ENCODE peak calls at places on chromosomes 13 and 19, in eight cellular contexts. R is transverse colon, F is AG04450, Z is colonic mucosa, N is Peyer's patch, X is tibial artery, I is nephron progenitor cell, E is A549. J is an unnamed sample.
A peak's percentile ranks its signal among the peaks of the same experiment; 100 is the strongest.

GRCh38 chr19:7074705-7075282 is 5.3 kb downstream of the ZNF557 start:
- DNase-seq in N (no peak), R (no peak), Z (peak; percentile 6), F (no peak), I (no peak), X (no peak), E (no peak), J (no peak)

GRCh38 chr19:6678690-6679109 is 8.7 kb upstream of the TNFSF14 start:
- DNase-seq in F (no peak), E (no peak), R (no peak), N (no peak), X (no peak), I (no peak), Z (no peak), J (no peak)

GRCh38 chr13:95509521-95510315 is 42.8 kb upstream of the CLDN10 start:
- DNase-seq in X (no peak), F (no peak), Z (no peak), N (no peak), E (no peak), I (no peak), R (no peak), J (no peak)

GRCh38 chr19:9989504-9989903 is 20.8 kb downstream of the COL5A3 start:
- DNase-seq in R (no peak), E (no peak), Z (no peak), I (no peak), X (no peak), F (no peak), N (no peak), J (no peak)

GRCh38 chr13:83709751-83710515 is 172.3 kb downstream of the SLITRK1 start:
- DNase-seq in F (no peak), E (no peak), Z (no peak), R (no peak), X (no peak), N (no peak), I (no peak), J (no peak)

GRCh38 chr19:30686252-30686762 is 314.1 kb downstream of the ZNF536 start:
- DNase-seq in F (no peak), N (no peak), X (no peak), Z (no peak), E (no peak), I (no peak), R (no peak), J (no peak)

GRCh38 chr13:110336108-110336507 is 29.0 kb downstream of the COL4A2 start:
- DNase-seq in X (no peak), E (no peak), Z (no peak), I (no peak), F (no peak), R (no peak), N (no peak), J (no peak)

GRCh38 chr13:21297452-21297851 is 121.0 kb downstream of the MRPL57 start:
- DNase-seq in F (no peak), Z (no peak), E (no peak), I (no peak), R (no peak), N (no peak), X (no peak), J (no peak)

GRCh38 chr13:106561551-106562170 is 6.3 kb downstream of the ARGLU1 start:
- DNase-seq in Z (no peak), N (no peak), X (no peak), R (no peak), E (no peak), I (peak; percentile 26), F (no peak), J (no peak)

GRCh38 chr13:111505175-111505777 is 184.8 kb downstream of the TEX29 start:
- DNase-seq in Z (no peak), F (no peak), X (no peak), N (no peak), E (peak; percentile 18), R (no peak), I (peak; percentile 66), J (peak; percentile 25)

GRCh38 chr19:18856385-18857126 is 24.8 kb downstream of the UPF1 start:
- DNase-seq in Z (no peak), N (no peak), I (no peak), F (no peak), R (no peak), X (no peak), E (no peak), J (no peak)

GRCh38 chr19:50050406-50051223 is 24.8 kb downstream of the ZNF473 start:
- DNase-seq in X (peak; percentile 84), I (peak; percentile 70), F (peak; percentile 13), N (peak; percentile 78), R (peak; percentile 81), E (peak; percentile 67), Z (peak; percentile 83), J (peak; percentile 74)

GRCh38 chr13:37984357-37984756 is 114.8 kb upstream of the TRPC4 start:
- DNase-seq in F (no peak), I (no peak), E (no peak), R (no peak), N (no peak), X (no peak), Z (no peak), J (no peak)

GRCh38 chr13:48585456-48585840 is 52.6 kb upstream of the RCBTB2 start:
- DNase-seq in I (no peak), R (peak; percentile 31), Z (peak; percentile 61), F (no peak), N (no peak), X (no peak), E (no peak), J (no peak)

GRCh38 chr13:20514866-20515265 is 10.8 kb downstream of the CRYL1 start:
- DNase-seq in R (no peak), Z (no peak), N (no peak), E (no peak), I (no peak), X (no peak), F (no peak), J (no peak)

GRCh38 chr19:13668964-13669363 is 95.4 kb upstream of the MRI1 start:
- DNase-seq in R (no peak), F (no peak), Z (no peak), E (no peak), N (no peak), I (no peak), X (no peak), J (no peak)

DNA sequence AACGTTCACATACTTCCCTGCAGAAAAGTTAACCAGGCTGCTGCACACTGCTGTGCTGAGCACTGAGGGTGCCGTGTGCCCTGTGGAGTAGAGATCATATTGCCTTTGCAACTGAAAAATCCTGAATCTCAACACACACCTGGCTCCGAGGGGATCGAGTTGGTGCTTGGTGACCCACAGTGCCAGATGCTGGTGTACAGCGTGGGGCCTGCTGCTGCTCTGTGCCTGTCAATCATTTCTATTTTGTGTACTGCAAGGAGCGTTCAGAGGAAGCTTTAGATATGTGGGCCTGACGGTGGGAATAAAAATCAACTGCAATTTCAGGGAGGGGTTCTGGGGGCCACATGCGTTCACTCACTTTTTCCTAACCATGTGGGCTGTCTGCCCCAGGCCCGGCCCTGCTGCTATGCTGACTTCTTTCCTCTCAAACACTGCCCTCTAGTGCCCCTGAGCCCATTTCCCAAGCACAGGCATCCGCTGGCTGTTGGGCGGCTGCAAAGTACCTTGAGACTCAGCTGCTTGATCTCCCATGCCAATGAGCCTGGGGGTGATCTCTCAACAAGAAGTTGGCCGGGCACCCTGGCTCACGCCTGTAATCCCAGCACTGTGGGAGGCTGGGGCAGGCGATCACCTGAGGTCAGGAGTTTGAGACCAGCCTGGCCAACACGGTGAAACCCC is 9.7 kb upstream of the LENG8 start:
- DNase-seq in F (no peak), X (no peak), E (peak; percentile 69), Z (no peak), R (no peak), N (no peak), I (peak; percentile 63), J (no peak)
- TF ChIP-seq CTCF in F (peak; percentile 48), X (no peak), E (peak; percentile 51), Z (no peak), R (peak; percentile 36), N (no peak), I (peak; percentile 46), J (peak; percentile 73)

GRCh38 chr19:2460245-2460644 is 3.5 kb upstream of the LMNB2 start:
- DNase-seq in R (no peak), Z (no peak), F (no peak), X (no peak), I (no peak), E (no peak), N (no peak), J (no peak)

GRCh38 chr19:2458054-2458453 is 1.3 kb upstream of the LMNB2 start:
- DNase-seq in Z (no peak), I (no peak), R (no peak), F (no peak), X (no peak), N (no peak), E (no peak), J (no peak)

GRCh38 chr19:2462635-2463421 is 6.1 kb upstream of the LMNB2 start:
- DNase-seq in Z (peak; percentile 88), F (peak; percentile 86), N (peak; percentile 81), R (peak; percentile 82), I (peak; percentile 79), E (no peak), X (peak; percentile 93), J (no peak)

GRCh38 chr19:2464389-2464788 is 7.6 kb upstream of the LMNB2 start:
- DNase-seq in E (no peak), R (no peak), I (no peak), F (no peak), N (no peak), Z (no peak), X (no peak), J (no peak)

GRCh38 chr19:2461751-2462634 is 5.2 kb upstream of the LMNB2 start:
- DNase-seq in I (peak; percentile 63), F (no peak), Z (peak; percentile 75), E (no peak), N (peak; percentile 67), X (peak; percentile 68), R (peak; percentile 54), J (no peak)
- TF ChIP-seq CTCF in I (no peak), F (peak; percentile 25), Z (no peak), E (no peak), N (no peak), X (no peak), R (no peak), J (no peak)

GRCh38 chr13:98348476-98348875 is 171.4 kb upstream of the RNF113B start:
- DNase-seq in E (no peak), I (no peak), N (no peak), X (no peak), R (no peak), Z (no peak), F (no peak), J (no peak)

GRCh38 chr13:98351636-98352035 is 174.6 kb upstream of the RNF113B start:
- DNase-seq in F (no peak), E (no peak), N (no peak), Z (no peak), R (no peak), X (no peak), I (no peak), J (no peak)

GRCh38 chr13:98352226-98352625 is 175.2 kb upstream of the RNF113B start:
- DNase-seq in R (no peak), E (no peak), I (peak; percentile 16), N (no peak), F (no peak), Z (no peak), X (no peak), J (no peak)

GRCh38 chr13:98350746-98351330 is 173.8 kb upstream of the RNF113B start:
- DNase-seq in N (no peak), Z (peak; percentile 19), E (no peak), X (no peak), R (no peak), F (no peak), I (no peak), J (no peak)

GRCh38 chr13:98349731-98350305 is 172.7 kb upstream of the RNF113B start:
- DNase-seq in I (peak; percentile 37), X (no peak), E (no peak), R (peak; percentile 14), Z (no peak), F (no peak), N (no peak), J (no peak)
- TF ChIP-seq CTCF in I (no peak), X (no peak), E (no peak), R (no peak), Z (no peak), F (no peak), N (no peak), J (peak; percentile 38)

GRCh38 chr13:45269204-45269603 is 68.4 kb upstream of the KCTD4 start:
- DNase-seq in I (no peak), R (no peak), N (no peak), Z (no peak), X (no peak), F (no peak), E (no peak), J (no peak)
- TF ChIP-seq CTCF in I (no peak), R (no peak), N (no peak), Z (no peak), X (no peak), F (no peak), E (no peak), J (no peak)